ENCODE peak calls at places on chromosomes 16 and 17, in five cellular contexts. One of them, this sample, is unnamed.
A peak's percentile ranks its signal among the peaks of the same experiment; 100 is the strongest.

GRCh38 chr17:28953444-28954118 is 2.3 kb upstream of the PHF12 start:
- DNase-seq in tibial nerve: peak; percentile 60
- DNase-seq in GM12865: peak; percentile 73
- DNase-seq in epithelial cell of esophagus: peak; percentile 59
- DNase-seq in AG09309: no peak
- DNase-seq in this sample: peak; percentile 25

GRCh38 chr16:51228097-51228659 is 77.1 kb upstream of the SALL1 start:
- DNase-seq in tibial nerve: no peak
- DNase-seq in GM12865: no peak
- DNase-seq in epithelial cell of esophagus: no peak
- DNase-seq in AG09309: no peak
- DNase-seq in this sample: no peak

GRCh38 chr17:36221187-36221586 is 10.3 kb downstream of the CCL4L2 start:
- DNase-seq in tibial nerve: no peak
- DNase-seq in GM12865: no peak
- DNase-seq in epithelial cell of esophagus: no peak
- DNase-seq in AG09309: no peak
- DNase-seq in this sample: no peak

GRCh38 chr16:30340621-30341020 is 14.5 kb downstream of the CD2BP2 start:
- DNase-seq in tibial nerve: no peak
- DNase-seq in GM12865: no peak
- DNase-seq in epithelial cell of esophagus: no peak
- DNase-seq in AG09309: no peak
- DNase-seq in this sample: no peak

GRCh38 chr16:15993128-15993527 is 43.7 kb downstream of the ABCC1 start:
- DNase-seq in tibial nerve: no peak
- DNase-seq in GM12865: no peak
- DNase-seq in epithelial cell of esophagus: no peak
- DNase-seq in AG09309: no peak
- DNase-seq in this sample: no peak

GRCh38 chr16:11896776-11897175 is 19.0 kb downstream of the GSPT1 start:
- DNase-seq in tibial nerve: no peak
- DNase-seq in GM12865: no peak
- DNase-seq in epithelial cell of esophagus: peak; percentile 80
- DNase-seq in AG09309: no peak
- DNase-seq in this sample: peak; percentile 75

GRCh38 chr16:73232555-73233422 is 184.9 kb upstream of the ZFHX3 start:
- DNase-seq in tibial nerve: no peak
- DNase-seq in GM12865: no peak
- DNase-seq in epithelial cell of esophagus: no peak
- DNase-seq in AG09309: peak; percentile 74
- DNase-seq in this sample: peak; percentile 54

GRCh38 chr17:79946352-79947231 is 89.1 kb downstream of the TBC1D16 start:
- DNase-seq in tibial nerve: no peak
- DNase-seq in GM12865: no peak
- DNase-seq in epithelial cell of esophagus: no peak
- DNase-seq in AG09309: no peak
- DNase-seq in this sample: no peak

GRCh38 chr16:64910351-64910750 is 211.5 kb downstream of the CDH11 start:
- DNase-seq in tibial nerve: no peak
- DNase-seq in GM12865: no peak
- DNase-seq in epithelial cell of esophagus: peak; percentile 27
- DNase-seq in AG09309: peak; percentile 45
- DNase-seq in this sample: peak; percentile 95

GRCh38 chr16:87705780-87706277 is 60.0 kb downstream of the KLHDC4 start:
- DNase-seq in tibial nerve: no peak
- DNase-seq in GM12865: no peak
- DNase-seq in epithelial cell of esophagus: no peak
- DNase-seq in AG09309: no peak
- DNase-seq in this sample: no peak

GRCh38 chr17:14201087-14201486 is 35.6 kb downstream of the CDRT15 start:
- DNase-seq in tibial nerve: no peak
- DNase-seq in GM12865: no peak
- DNase-seq in epithelial cell of esophagus: no peak
- DNase-seq in AG09309: no peak
- DNase-seq in this sample: peak; percentile 34

GRCh38 chr16:28188085-28188916 is 23.5 kb downstream of the XPO6 start:
- DNase-seq in tibial nerve: no peak
- DNase-seq in GM12865: peak; percentile 86
- DNase-seq in epithelial cell of esophagus: no peak
- DNase-seq in AG09309: no peak
- DNase-seq in this sample: peak; percentile 29

GRCh38 chr17:83100853-83101391 is 21.5 kb downstream of the METRNL start:
- DNase-seq in tibial nerve: no peak
- DNase-seq in GM12865: peak; percentile 60
- DNase-seq in epithelial cell of esophagus: no peak
- DNase-seq in AG09309: no peak
- DNase-seq in this sample: no peak

GRCh38 chr17:77750427-77751043 is 208.0 kb upstream of the TNRC6C start:
- DNase-seq in tibial nerve: no peak
- DNase-seq in GM12865: no peak
- DNase-seq in epithelial cell of esophagus: no peak
- DNase-seq in AG09309: no peak
- DNase-seq in this sample: no peak

GRCh38 chr16:56211471-56211944 is 20.2 kb downstream of the GNAO1 start:
- DNase-seq in tibial nerve: no peak
- DNase-seq in GM12865: no peak
- DNase-seq in epithelial cell of esophagus: no peak
- DNase-seq in AG09309: no peak
- DNase-seq in this sample: no peak

GRCh38 chr17:82696916-82697807 is 1.3 kb downstream of the RAB40B start:
- DNase-seq in tibial nerve: no peak
- DNase-seq in GM12865: no peak
- DNase-seq in epithelial cell of esophagus: peak; percentile 22
- DNase-seq in AG09309: no peak
- DNase-seq in this sample: no peak

GRCh38 chr16:2042171-2042570 is 5.5 kb downstream of the NTHL1 start:
- DNase-seq in tibial nerve: no peak
- DNase-seq in GM12865: no peak
- DNase-seq in epithelial cell of esophagus: no peak
- DNase-seq in AG09309: no peak
- DNase-seq in this sample: no peak

GRCh38 chr17:79046501-79047280 is 22.7 kb downstream of the C1QTNF1 start:
- DNase-seq in tibial nerve: no peak
- DNase-seq in GM12865: no peak
- DNase-seq in epithelial cell of esophagus: no peak
- DNase-seq in AG09309: no peak
- DNase-seq in this sample: peak; percentile 74

GRCh38 chr16:31089199-31089598 is 456 bp upstream of the PRSS53 start:
- DNase-seq in tibial nerve: no peak
- DNase-seq in GM12865: no peak
- DNase-seq in epithelial cell of esophagus: no peak
- DNase-seq in AG09309: no peak
- DNase-seq in this sample: no peak

GRCh38 chr17:63978266-63979200 is 5.8 kb upstream of the SCN4A start:
- DNase-seq in tibial nerve: no peak
- DNase-seq in GM12865: no peak
- DNase-seq in epithelial cell of esophagus: no peak
- DNase-seq in AG09309: no peak
- DNase-seq in this sample: no peak
- H3K4me3 ChIP-seq in tibial nerve: no peak overlapping the region
- H3K4me3 ChIP-seq in GM12865: no peak overlapping the region
- H3K4me3 ChIP-seq in epithelial cell of esophagus: no peak overlapping the region
- H3K4me3 ChIP-seq in AG09309: no peak overlapping the region
- H3K4me3 ChIP-seq in this sample: no peak overlapping the region

GRCh38 chr17:76431509-76431908 is 21.4 kb downstream of the UBE2O start:
- DNase-seq in tibial nerve: no peak
- DNase-seq in GM12865: no peak
- DNase-seq in epithelial cell of esophagus: no peak
- DNase-seq in AG09309: no peak
- DNase-seq in this sample: no peak

GRCh38 chr17:76434870-76435269 is 18.1 kb downstream of the UBE2O start:
- DNase-seq in tibial nerve: no peak
- DNase-seq in GM12865: no peak
- DNase-seq in epithelial cell of esophagus: peak; percentile 60
- DNase-seq in AG09309: no peak
- DNase-seq in this sample: no peak

GRCh38 chr17:76433693-76434092 is 19.3 kb downstream of the UBE2O start:
- DNase-seq in tibial nerve: no peak
- DNase-seq in GM12865: no peak
- DNase-seq in epithelial cell of esophagus: no peak
- DNase-seq in AG09309: no peak
- DNase-seq in this sample: no peak

GRCh38 chr17:76432004-76432403 is 20.9 kb downstream of the UBE2O start:
- DNase-seq in tibial nerve: no peak
- DNase-seq in GM12865: no peak
- DNase-seq in epithelial cell of esophagus: no peak
- DNase-seq in AG09309: no peak
- DNase-seq in this sample: no peak

DNA sequence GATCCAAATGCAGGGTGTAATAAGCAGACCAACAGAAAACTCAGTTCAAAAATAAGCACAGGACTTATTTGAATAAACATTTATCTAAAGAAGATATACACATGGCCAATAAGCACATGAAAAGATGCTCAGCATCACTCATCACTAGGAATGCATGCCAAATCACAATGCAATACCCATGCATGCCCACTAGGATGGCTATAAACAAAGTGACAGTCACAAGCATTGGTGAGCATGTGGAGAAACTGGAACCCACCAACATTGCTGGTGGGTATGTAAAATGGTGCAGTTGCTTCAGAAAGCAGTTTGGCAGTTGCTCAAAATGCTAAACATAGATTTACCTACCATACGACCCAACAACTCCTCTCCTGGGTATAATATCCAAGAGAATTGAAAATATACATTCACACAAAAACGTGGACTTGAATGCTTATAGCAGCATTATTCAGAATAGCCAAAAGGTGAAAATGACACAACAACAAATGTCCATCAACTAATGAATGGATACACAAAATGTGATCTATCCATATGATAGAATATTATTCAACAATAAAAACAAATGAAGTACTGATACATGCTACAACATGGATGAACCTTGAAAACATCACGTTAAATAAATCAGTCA is 20.1 kb downstream of the UBE2O start:
- DNase-seq in tibial nerve: no peak
- DNase-seq in GM12865: peak; percentile 53
- DNase-seq in epithelial cell of esophagus: peak; percentile 54
- DNase-seq in AG09309: no peak
- DNase-seq in this sample: no peak
- TF ChIP-seq CTCF in tibial nerve: no peak
- TF ChIP-seq CTCF in GM12865: peak; percentile 56
- TF ChIP-seq CTCF in epithelial cell of esophagus: peak; percentile 55
- TF ChIP-seq CTCF in AG09309: peak; percentile 40
- TF ChIP-seq CTCF in this sample: peak; percentile 42

DNA sequence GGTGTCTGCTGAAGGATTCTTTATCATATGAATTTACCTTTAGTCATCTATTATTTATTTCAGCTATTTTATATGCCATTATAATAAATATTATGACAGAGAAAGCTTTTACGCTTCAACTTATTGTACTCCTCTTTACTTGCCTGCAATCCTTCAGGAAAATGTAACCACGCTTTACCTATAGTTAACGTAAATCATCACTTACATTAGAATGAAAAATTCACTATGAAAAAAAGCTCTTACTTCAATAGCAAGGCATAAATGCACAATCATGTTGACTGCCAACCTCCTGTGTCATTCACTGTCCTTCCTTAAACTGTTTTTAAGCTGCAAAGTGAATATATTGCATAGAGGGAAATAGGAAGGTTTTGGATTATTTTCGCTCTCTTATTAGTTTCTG is 277.9 kb downstream of the WWOX start:
- DNase-seq in tibial nerve: no peak
- DNase-seq in GM12865: no peak
- DNase-seq in epithelial cell of esophagus: no peak
- DNase-seq in AG09309: no peak
- DNase-seq in this sample: no peak
- H3K4me3 ChIP-seq in tibial nerve: no peak overlapping the region
- H3K4me3 ChIP-seq in GM12865: no peak overlapping the region
- H3K4me3 ChIP-seq in epithelial cell of esophagus: no peak overlapping the region
- H3K4me3 ChIP-seq in AG09309: no peak overlapping the region
- H3K4me3 ChIP-seq in this sample: no peak overlapping the region

DNA sequence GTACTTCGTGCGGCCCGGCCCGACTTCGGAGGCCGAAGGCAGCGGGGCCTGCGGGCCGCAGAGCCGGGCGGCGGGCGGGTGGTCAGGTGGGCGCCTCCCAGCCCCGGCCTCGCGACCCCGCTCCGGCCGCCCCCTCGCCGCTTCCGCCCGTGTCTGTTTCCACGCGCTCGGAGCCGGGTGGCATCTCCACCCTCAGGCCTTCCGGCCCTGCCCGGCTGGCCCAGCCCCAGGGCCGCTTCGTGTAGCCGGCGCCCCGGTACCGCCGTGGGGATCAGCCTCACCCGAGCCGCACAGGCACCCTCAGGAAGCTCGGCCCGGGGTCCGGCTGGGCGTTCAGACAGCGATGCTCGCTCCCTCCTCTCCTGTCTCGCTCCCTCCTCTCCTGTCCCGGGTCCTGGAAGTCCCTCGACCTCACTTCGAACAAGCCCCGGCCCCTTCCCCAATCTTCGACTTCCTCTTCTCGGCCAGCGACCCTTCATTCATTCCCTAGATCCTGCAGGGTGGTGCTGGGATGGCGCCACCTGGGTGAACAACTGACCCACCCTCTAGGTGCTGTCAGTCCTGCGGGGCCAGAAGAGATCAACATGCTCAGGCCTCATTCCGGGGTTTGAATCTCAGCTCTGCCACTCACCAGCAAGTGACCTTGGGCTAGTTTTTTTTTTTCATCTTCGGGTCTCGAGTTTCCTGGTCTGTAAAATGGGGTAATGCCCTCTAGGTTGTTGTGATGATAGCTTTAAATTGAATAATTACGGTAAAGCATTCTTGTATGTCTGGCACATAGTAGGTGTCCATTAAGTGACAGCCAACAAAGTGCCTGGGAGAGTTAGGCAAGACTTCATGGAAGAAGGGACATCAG is 611 bp downstream of the VPS4A start:
- DNase-seq in tibial nerve: no peak
- DNase-seq in GM12865: peak; percentile 68
- DNase-seq in epithelial cell of esophagus: peak; percentile 47
- DNase-seq in AG09309: no peak
- DNase-seq in this sample: peak; percentile 28
- TF ChIP-seq CTCF in tibial nerve: no peak
- TF ChIP-seq CTCF in GM12865: no peak
- TF ChIP-seq CTCF in epithelial cell of esophagus: peak; percentile 12
- TF ChIP-seq CTCF in AG09309: peak; percentile 16
- TF ChIP-seq CTCF in this sample: no peak

This sample was measured in AG10803.